ENCODE peak calls at places on chromosomes 11 and 22, in eight cellular contexts. R, S, I, P, L, Z, X and O are unnamed samples.

GRCh38 chr11:114340311-114341131 is 44.3 kb downstream of the NNMT start:
- DNase-seq in Z (peak), X (peak), R (peak), P (peak), S (peak), L (no peak), I (peak), O (no peak)

GRCh38 chr22:19181786-19182471 is 3.4 kb upstream of the SLC25A1 start:
- DNase-seq in I (no peak), L (no peak), P (no peak), R (peak), Z (no peak), X (no peak), S (no peak), O (no peak)

GRCh38 chr11:57597971-57598830 is 716 bp downstream of the SERPING1 start:
- DNase-seq in Z (peak), I (no peak), P (peak), S (peak), X (peak), R (no peak), L (peak), O (no peak)

GRCh38 chr22:49765091-49765771 is 62.4 kb downstream of the BRD1 start:
- DNase-seq in R (no peak), X (no peak), L (no peak), P (peak), S (peak), Z (no peak), I (no peak), O (no peak)

GRCh38 chr11:110759972-110760381 is 47.7 kb upstream of the ARHGAP20 start:
- DNase-seq in X (peak), L (no peak), P (peak), I (no peak), S (peak), R (no peak), Z (peak), O (no peak)

GRCh38 chr22:29700949-29701927 is 18.6 kb upstream of the CABP7 start:
- DNase-seq in Z (peak), X (peak), S (no peak), L (no peak), P (peak), I (peak), R (peak), O (no peak)

GRCh38 chr22:44180706-44181032 is at the start of gene PARVG:
- DNase-seq in L (no peak), P (peak), Z (no peak), R (no peak), I (no peak), X (no peak), S (no peak), O (no peak)

GRCh38 chr11:83571301-83571700 is 285.1 kb upstream of the CCDC90B start:
- DNase-seq in I (no peak), Z (peak), S (no peak), P (no peak), R (no peak), X (peak), L (no peak), O (no peak)

GRCh38 chr11:94178331-94178730 is 49.7 kb downstream of the PANX1 start:
- DNase-seq in P (peak), S (no peak), I (no peak), X (no peak), Z (no peak), L (no peak), R (no peak), O (no peak)

GRCh38 chr22:46767249-46767985 is 5.0 kb downstream of the TBC1D22A start:
- DNase-seq in P (no peak), I (no peak), Z (no peak), S (no peak), X (no peak), R (no peak), L (no peak), O (no peak)

GRCh38 chr22:42743501-42743991 is 22.9 kb upstream of the A4GALT start:
- DNase-seq in S (no peak), I (no peak), Z (peak), L (no peak), R (no peak), X (no peak), P (peak), O (no peak)

GRCh38 chr11:61142424-61142823 is 18.8 kb downstream of the VPS37C start:
- DNase-seq in P (no peak), S (no peak), X (peak), I (no peak), Z (no peak), R (no peak), L (no peak), O (no peak)

GRCh38 chr11:72781313-72782080 is 12.3 kb downstream of the STARD10 start:
- DNase-seq in S (peak), R (peak), Z (peak), X (no peak), P (peak), L (no peak), I (no peak), O (peak)

GRCh38 chr11:77776455-77776854 is 44.1 kb downstream of the RSF1 start:
- DNase-seq in R (peak), I (peak), P (no peak), Z (peak), S (no peak), X (peak), L (no peak), O (no peak)

GRCh38 chr22:17079572-17079971 is 5.2 kb upstream of the IL17RA start:
- DNase-seq in I (no peak), X (peak), L (no peak), R (peak), Z (no peak), P (no peak), S (no peak), O (no peak)

GRCh38 chr22:19990609-19991394 is 25.8 kb downstream of the ARVCF start:
- DNase-seq in L (no peak), Z (no peak), R (no peak), S (no peak), X (no peak), I (no peak), P (no peak), O (no peak)

GRCh38 chr11:131109256-131109655 is 193.0 kb upstream of the SNX19 start:
- DNase-seq in S (no peak), R (no peak), X (peak), P (no peak), Z (no peak), L (no peak), I (no peak), O (no peak)

GRCh38 chr11:315516-315994 is 1.7 kb downstream of the IFITM1 start:
- DNase-seq in R (no peak), L (peak), Z (no peak), S (no peak), X (no peak), I (no peak), P (no peak), O (no peak)

GRCh38 chr11:29389793-29390192 is 627.0 kb downstream of the KCNA4 start:
- DNase-seq in P (no peak), I (no peak), Z (no peak), X (no peak), L (no peak), S (no peak), R (no peak), O (no peak)

GRCh38 chr11:561148-562003 is 606 bp downstream of the RASSF7 start:
- DNase-seq in R (peak), Z (no peak), X (no peak), S (peak), P (peak), L (no peak), I (peak), O (no peak)

GRCh38 chr11:29612423-29612822 is 404.4 kb downstream of the KCNA4 start:
- DNase-seq in P (no peak), S (no peak), X (no peak), Z (no peak), R (no peak), L (no peak), I (no peak), O (no peak)

GRCh38 chr11:70065318-70066135 is 12.6 kb upstream of the ANO1 start:
- DNase-seq in X (no peak), R (no peak), Z (no peak), P (no peak), L (no peak), I (no peak), S (no peak), O (no peak)

GRCh38 chr11:11672764-11673163 is 51.0 kb upstream of the GALNT18 start:
- DNase-seq in I (no peak), X (no peak), Z (peak), R (no peak), L (no peak), S (no peak), P (no peak), O (no peak)

GRCh38 chr11:104370478-104370877 is 206.5 kb upstream of the PDGFD start:
- DNase-seq in I (no peak), Z (no peak), S (no peak), L (no peak), R (no peak), P (no peak), X (no peak), O (no peak)

GRCh38 chr22:33248927-33249326 is 190.7 kb upstream of the SYN3 start:
- DNase-seq in R (no peak), S (no peak), Z (no peak), L (no peak), X (no peak), P (no peak), I (no peak), O (no peak)

GRCh38 chr22:22940961-22941605 is 53.5 kb downstream of the IGLL5 start:
- DNase-seq in L (peak), X (no peak), P (peak), S (peak), Z (no peak), R (no peak), I (no peak), O (no peak)

GRCh38 chr11:70159612-70160570 is 43.2 kb upstream of the FADD start:
- DNase-seq in I (peak), R (no peak), L (no peak), P (peak), X (peak), Z (no peak), S (peak), O (no peak)

GRCh38 chr22:49553518-49554295 is 274.0 kb downstream of the BRD1 start:
- DNase-seq in X (no peak), P (no peak), I (no peak), R (no peak), S (no peak), L (peak), Z (no peak), O (no peak)

GRCh38 chr11:118176400-118177134 is at the start of gene SCN2B:
- DNase-seq in R (no peak), L (no peak), Z (peak), I (no peak), P (no peak), X (peak), S (no peak), O (no peak)

GRCh38 chr11:118175600-118176399 is 639 bp downstream of the SCN2B start:
- DNase-seq in X (no peak), Z (no peak), R (no peak), S (no peak), L (no peak), P (no peak), I (no peak), O (no peak)

GRCh38 chr11:118175031-118175531 is 1.4 kb downstream of the SCN2B start:
- DNase-seq in S (no peak), L (no peak), I (peak), Z (peak), R (no peak), P (no peak), X (peak), O (no peak)

GRCh38 chr11:118180300-118180703 is 3.9 kb upstream of the SCN2B start:
- DNase-seq in L (peak), I (peak), X (no peak), P (peak), S (no peak), Z (peak), R (no peak), O (no peak)
- TF ChIP-seq CTCF in L (peak), I (no peak), X (no peak), P (no peak), S (no peak), Z (no peak), R (no peak), O (no peak)

GRCh38 chr11:62732830-62733229 is 4.5 kb downstream of the TTC9C start:
- DNase-seq in R (peak), P (no peak), Z (peak), L (no peak), X (peak), I (peak), S (no peak), O (no peak)
- TF ChIP-seq CTCF in R (no peak), P (no peak), Z (no peak), L (peak), X (peak), I (peak), S (no peak), O (peak)

DNA sequence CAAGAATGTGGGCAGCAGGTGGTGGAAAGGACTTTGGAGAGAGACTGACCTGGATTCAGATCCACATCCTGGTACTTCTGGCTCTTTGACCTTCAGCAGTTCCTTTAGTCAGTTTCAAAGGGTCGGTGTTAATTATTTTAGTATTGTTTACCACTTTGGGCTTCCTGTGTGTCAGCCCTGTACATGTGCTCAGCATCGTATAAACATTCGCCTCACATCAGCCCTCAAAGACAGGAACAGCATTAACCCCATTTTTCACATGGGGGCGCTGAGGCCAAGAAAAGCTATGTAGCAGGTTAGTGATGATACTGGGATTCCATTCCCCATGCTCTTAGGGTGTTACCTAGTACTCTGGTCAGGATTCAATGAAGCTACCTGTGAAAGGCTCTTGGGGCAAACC is 72.1 kb upstream of the YWHAH start:
- DNase-seq in I (peak), Z (peak), P (no peak), R (peak), L (no peak), S (peak), X (no peak), O (no peak)
- TF ChIP-seq CTCF in I (no peak), Z (peak), P (no peak), R (peak), L (no peak), S (no peak), X (no peak), O (no peak)

GRCh38 chr11:65225284-65226102 is 36.3 kb upstream of the POLA2 start:
- DNase-seq in X (peak), L (no peak), R (peak), P (peak), S (peak), I (peak), Z (peak), O (no peak)
- TF ChIP-seq CTCF in X (peak), L (peak), R (no peak), P (peak), S (peak), I (peak), Z (peak), O (peak)

GRCh38 chr11:119422505-119423416 is at the start of gene THY1:
- DNase-seq in I (no peak), Z (peak), X (peak), S (no peak), R (no peak), L (peak), P (no peak), O (peak)
- TF ChIP-seq CTCF in I (no peak), Z (no peak), X (no peak), S (no peak), R (no peak), L (no peak), P (no peak), O (no peak)

GRCh38 chr11:68022531-68022930 is 8.0 kb upstream of the NDUFS8 start:
- DNase-seq in X (no peak), L (no peak), Z (no peak), S (no peak), I (no peak), R (no peak), P (no peak), O (no peak)

GRCh38 chr11:68020575-68020974 is 9.9 kb upstream of the NDUFS8 start:
- DNase-seq in Z (peak), R (peak), I (peak), P (no peak), S (peak), L (no peak), X (peak), O (no peak)

GRCh38 chr11:68018730-68019190 is 8.6 kb downstream of the ALDH3B1 start:
- DNase-seq in R (no peak), S (no peak), X (no peak), I (no peak), Z (no peak), L (no peak), P (no peak), O (no peak)

GRCh38 chr11:68019486-68019885 is 9.4 kb downstream of the ALDH3B1 start:
- DNase-seq in Z (no peak), R (no peak), P (no peak), X (no peak), I (no peak), L (no peak), S (no peak), O (no peak)

GRCh38 chr11:68021167-68021787 is 9.2 kb upstream of the NDUFS8 start:
- DNase-seq in I (peak), Z (no peak), P (peak), L (no peak), X (no peak), S (peak), R (no peak), O (no peak)
- TF ChIP-seq CTCF in I (peak), Z (peak), P (peak), L (no peak), X (peak), S (peak), R (no peak), O (no peak)

DNA sequence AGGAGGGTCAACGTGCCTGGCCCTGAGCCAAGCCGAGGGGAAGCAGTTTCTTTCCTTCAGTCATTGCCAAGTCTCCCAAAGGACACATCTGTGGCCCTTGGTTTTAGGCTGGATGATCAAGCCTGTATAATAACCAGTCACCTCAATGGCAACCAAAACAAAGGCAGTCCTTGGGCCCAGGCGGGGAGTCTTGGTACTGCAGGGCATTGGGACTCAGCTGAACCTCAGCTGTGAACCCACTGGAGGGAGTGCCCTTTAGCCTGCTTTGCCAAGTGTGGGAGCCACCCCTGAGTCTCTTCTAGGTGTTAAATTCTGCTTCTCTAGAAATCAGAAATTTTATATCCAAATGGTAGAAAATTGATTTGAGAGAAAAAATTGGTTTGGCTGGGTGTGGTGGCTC is 36.9 kb downstream of the CPT1A start:
- DNase-seq in P (no peak), L (no peak), I (no peak), X (no peak), Z (no peak), S (no peak), R (no peak), O (no peak)
- TF ChIP-seq CTCF in P (no peak), L (no peak), I (no peak), X (no peak), Z (no peak), S (no peak), R (no peak), O (no peak)

DNA sequence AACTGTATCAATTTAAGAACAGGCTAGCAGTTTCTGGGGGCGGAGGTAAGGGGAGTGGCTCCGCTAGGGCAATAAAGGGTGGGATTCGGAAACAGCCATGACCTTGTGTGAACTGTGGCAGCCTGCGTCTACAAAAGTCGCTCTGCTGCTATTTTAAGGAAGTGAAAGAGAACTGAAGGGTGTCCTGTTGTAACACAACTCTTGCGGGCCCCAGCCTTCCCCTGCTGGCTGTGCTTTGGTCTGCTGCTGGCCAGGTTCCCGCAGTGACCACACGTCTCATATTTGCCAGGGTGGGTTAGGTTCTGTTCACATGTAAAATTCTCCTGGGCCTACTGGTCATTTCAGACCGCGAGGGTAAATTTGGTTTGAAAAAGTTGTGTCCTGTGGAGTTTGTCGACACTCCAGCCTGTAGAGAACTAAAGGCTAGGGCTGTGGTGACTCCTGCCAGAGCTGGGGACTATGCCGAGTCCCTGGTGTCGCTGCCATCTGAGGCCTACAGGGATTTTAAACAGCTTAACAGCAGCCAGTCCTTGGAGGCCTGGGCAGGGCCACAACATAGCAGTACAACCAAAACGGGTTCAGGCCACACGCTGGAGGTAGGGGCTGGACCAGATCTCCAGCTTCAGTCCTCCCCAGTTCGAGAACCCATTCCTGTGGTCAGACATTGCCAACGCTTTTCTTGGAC is 1.1 kb upstream of the PPFIBP2 start:
- DNase-seq in L (no peak), S (peak), Z (peak), R (peak), I (no peak), P (peak), X (no peak), O (no peak)
- TF ChIP-seq CTCF in L (no peak), S (no peak), Z (no peak), R (peak), I (no peak), P (no peak), X (no peak), O (no peak)

DNA sequence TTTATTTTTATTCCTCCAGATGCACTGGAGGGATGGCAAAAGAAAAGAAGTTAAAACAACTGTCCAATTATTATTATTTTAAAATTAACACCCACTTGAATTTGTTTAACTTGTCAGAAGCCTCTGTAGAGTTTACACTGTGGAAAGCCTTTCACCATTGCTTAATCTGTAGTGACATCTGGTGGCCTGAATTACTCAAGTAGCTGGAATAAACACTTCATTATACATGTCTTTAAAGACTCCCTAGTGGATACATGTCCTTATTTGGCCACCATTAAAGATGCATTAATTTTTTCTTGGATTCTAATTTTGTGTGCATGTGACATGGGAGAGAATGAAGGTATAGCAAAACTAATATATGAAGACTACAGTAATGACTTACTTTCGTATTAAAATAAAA is 1496.5 kb downstream of the FAM181B start:
- DNase-seq in I (peak), L (no peak), S (no peak), Z (peak), R (peak), X (peak), P (no peak), O (no peak)
- TF ChIP-seq CTCF in I (peak), L (peak), S (no peak), Z (no peak), R (peak), X (peak), P (peak), O (peak)